ENCODE peak calls at places on chromosomes 1 and 21, in six cellular contexts. S, C, V, P, Q and J are unnamed samples.

GRCh38 chr1:42680921-42681683 is 1.1 kb upstream of the YBX1 start:
- DNase-seq in C (no peak), S (no peak), P (no peak), Q (no peak), V (no peak), J (no peak)

GRCh38 chr1:26127235-26128163 is 15.9 kb downstream of the PDIK1L start:
- DNase-seq in Q (no peak), P (no peak), S (no peak), V (no peak), C (no peak), J (no peak)

GRCh38 chr1:159171688-159172501 is 480 bp downstream of the CADM3 start:
- DNase-seq in Q (no peak), C (no peak), S (peak), P (no peak), V (no peak), J (peak)

GRCh38 chr1:54768093-54768492 is 3.8 kb upstream of the PARS2 start:
- DNase-seq in Q (no peak), V (no peak), P (no peak), C (peak), S (no peak), J (no peak)

GRCh38 chr21:45299026-45299863 is 11.6 kb upstream of the POFUT2 start:
- DNase-seq in S (peak), C (no peak), P (no peak), V (peak), Q (no peak), J (no peak)

GRCh38 chr1:43541141-43541540 is 10.5 kb downstream of the PTPRF start:
- DNase-seq in Q (no peak), S (no peak), V (no peak), C (no peak), P (no peak), J (no peak)

GRCh38 chr1:3066250-3066711 is 2.7 kb upstream of the PRDM16 start:
- DNase-seq in S (peak), V (peak), Q (no peak), C (no peak), P (no peak), J (no peak)

GRCh38 chr1:45785583-45785982 is 17.8 kb upstream of the MAST2 start:
- DNase-seq in C (no peak), V (no peak), Q (no peak), P (no peak), S (no peak), J (no peak)

GRCh38 chr1:84855168-84855567 is 37.8 kb downstream of the LPAR3 start:
- DNase-seq in V (no peak), C (peak), P (no peak), Q (no peak), S (no peak), J (no peak)

GRCh38 chr1:224626042-224626441 is 9.9 kb downstream of the CNIH3 start:
- DNase-seq in C (peak), V (no peak), P (no peak), Q (no peak), S (no peak), J (no peak)

GRCh38 chr1:247865416-247865815 is 8.4 kb downstream of the TRIM58 start:
- DNase-seq in V (no peak), C (no peak), P (no peak), Q (no peak), S (no peak), J (no peak)

GRCh38 chr1:160186734-160187133 is 3.6 kb upstream of the CASQ1 start:
- DNase-seq in S (no peak), V (no peak), C (no peak), P (no peak), Q (no peak), J (no peak)

GRCh38 chr1:159247266-159247665 is 42.6 kb downstream of the ACKR1 start:
- DNase-seq in S (no peak), Q (no peak), P (no peak), C (no peak), V (no peak), J (no peak)

GRCh38 chr1:92478393-92478792 is 8.3 kb downstream of the GFI1 start:
- DNase-seq in S (no peak), Q (no peak), P (no peak), C (peak), V (no peak), J (no peak)

GRCh38 chr1:215887618-215888017 is 320.5 kb downstream of the KCTD3 start:
- DNase-seq in C (peak), V (no peak), P (no peak), Q (no peak), S (no peak), J (no peak)

GRCh38 chr1:231420959-231421615 is 1.0 kb downstream of the EGLN1 start:
- DNase-seq in Q (peak), C (peak), S (peak), P (no peak), V (peak), J (peak)

GRCh38 chr1:4674117-4674516 is 19.7 kb downstream of the AJAP1 start:
- DNase-seq in V (no peak), C (no peak), P (no peak), S (no peak), Q (no peak), J (no peak)

GRCh38 chr1:143699115-143699514 is 272.7 kb downstream of the FAM72C start:
- DNase-seq in C (no peak), V (no peak), Q (no peak), S (no peak), P (no peak), J (no peak)

GRCh38 chr1:29548091-29548490 is 311.8 kb downstream of the PTPRU start:
- DNase-seq in P (no peak), V (no peak), Q (no peak), C (no peak), S (peak), J (no peak)

GRCh38 chr1:178864326-178864725 is 6.6 kb downstream of the ANGPTL1 start:
- DNase-seq in Q (no peak), P (no peak), C (peak), V (no peak), S (no peak), J (no peak)

GRCh38 chr1:193313354-193314140 is 127.1 kb upstream of the B3GALT2 start:
- DNase-seq in V (no peak), Q (no peak), C (no peak), P (no peak), S (no peak), J (no peak)

GRCh38 chr1:6587261-6588005 is 7.6 kb downstream of the ZBTB48 start:
- DNase-seq in C (no peak), V (peak), P (no peak), Q (peak), S (no peak), J (no peak)

GRCh38 chr1:107251083-107251482 is 110.2 kb downstream of the NTNG1 start:
- DNase-seq in C (no peak), V (no peak), S (no peak), Q (no peak), P (no peak), J (no peak)

GRCh38 chr1:11799099-11799498 is 6.7 kb downstream of the MTHFR start:
- DNase-seq in S (no peak), C (no peak), P (no peak), V (no peak), Q (no peak), J (no peak)

GRCh38 chr1:26993237-26994019 is at the start of gene TRNP1:
- DNase-seq in P (no peak), S (no peak), Q (peak), C (peak), V (peak), J (no peak)

GRCh38 chr1:30515746-30516504 is 207.5 kb downstream of the MATN1 start:
- DNase-seq in P (no peak), Q (no peak), S (peak), V (no peak), C (no peak), J (peak)

GRCh38 chr1:234617135-234617985 is 7.4 kb upstream of the IRF2BP2 start:
- DNase-seq in Q (peak), P (no peak), V (no peak), S (no peak), C (no peak), J (no peak)

GRCh38 chr21:31710586-31710985 is 21.3 kb downstream of the SCAF4 start:
- DNase-seq in S (no peak), C (peak), P (no peak), V (no peak), Q (no peak), J (no peak)

GRCh38 chr1:102550729-102551384 is 554.1 kb upstream of the OLFM3 start:
- DNase-seq in C (peak), Q (no peak), V (no peak), P (peak), S (no peak), J (no peak)

DNA sequence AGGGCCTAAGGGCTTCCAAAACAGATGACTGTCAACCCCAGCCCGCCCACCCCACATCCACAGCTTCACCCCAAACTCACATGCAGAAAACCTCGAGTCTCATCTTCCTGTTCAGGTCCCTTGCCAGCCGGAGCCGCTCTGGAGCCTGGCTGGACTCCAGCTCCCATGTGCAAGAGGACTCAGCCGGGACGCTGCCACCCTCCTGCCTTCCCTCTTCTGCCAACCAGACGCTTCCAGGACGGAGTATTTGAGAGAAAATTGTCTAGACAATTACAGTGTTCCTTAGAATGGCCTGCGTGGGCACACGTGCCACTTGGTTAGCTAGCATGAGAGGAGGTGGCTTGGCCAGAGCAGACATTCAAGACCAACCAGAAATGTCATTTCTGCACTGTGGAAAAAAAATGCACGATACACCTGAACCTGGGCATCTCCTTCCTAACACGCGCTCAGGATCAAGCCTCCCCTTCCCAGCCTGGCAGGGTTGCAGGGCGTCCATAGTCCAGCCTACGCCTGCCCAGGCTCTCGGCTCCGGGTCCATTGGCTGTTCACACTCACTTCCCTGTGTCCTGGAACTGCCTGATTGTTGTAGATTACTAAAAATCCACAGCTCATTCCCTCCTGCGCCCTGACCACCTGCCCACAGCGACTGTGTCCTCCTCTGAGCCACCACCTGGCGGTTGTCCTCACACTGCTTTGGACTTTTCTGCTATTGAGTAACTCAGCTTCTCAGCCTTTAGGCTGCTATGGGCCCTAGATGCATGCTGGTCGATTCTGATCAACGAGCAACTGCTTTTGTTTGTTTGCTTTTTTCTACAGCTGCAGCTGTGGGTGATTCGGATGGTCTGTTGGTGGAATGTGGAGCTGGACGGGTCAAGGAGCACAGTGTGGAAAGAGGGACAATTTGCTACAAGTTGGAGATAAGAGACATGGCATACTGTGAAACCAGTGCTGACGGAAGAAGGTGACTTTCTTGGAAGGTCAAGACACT is at the start of gene CLDN14:
- DNase-seq in P (no peak), S (no peak), C (peak), V (no peak), Q (peak), J (no peak)
- TF ChIP-seq CTCF in P (no peak), S (no peak), C (no peak), V (no peak), Q (no peak), J (no peak)

GRCh38 chr1:44777547-44777946 is 2.2 kb downstream of the RPS8 start:
- DNase-seq in Q (no peak), V (no peak), P (no peak), S (no peak), C (no peak), J (no peak)
- H3K4me3 ChIP-seq in Q (peak), V (no peak), P (peak), S (no peak), C (no peak), J (no peak)

GRCh38 chr1:1437033-1437903 is 1.8 kb downstream of the VWA1 start:
- DNase-seq in V (no peak), S (no peak), C (no peak), Q (no peak), P (no peak), J (no peak)

GRCh38 chr1:1439550-1440261 is 4.2 kb downstream of the VWA1 start:
- DNase-seq in C (no peak), V (no peak), P (no peak), S (no peak), Q (no peak), J (no peak)

GRCh38 chr1:1438531-1439381 is 3.3 kb downstream of the VWA1 start:
- DNase-seq in Q (no peak), S (no peak), V (no peak), C (no peak), P (no peak), J (no peak)

GRCh38 chr1:1436634-1437032 is 1.1 kb downstream of the VWA1 start:
- DNase-seq in P (no peak), Q (no peak), C (no peak), S (no peak), V (no peak), J (no peak)

GRCh38 chr1:1437904-1438376 is 2.5 kb downstream of the VWA1 start:
- DNase-seq in P (no peak), V (no peak), S (no peak), C (no peak), Q (no peak), J (no peak)
- TF ChIP-seq POLR2A in P (no peak), V (no peak), S (no peak), C (no peak), Q (no peak), J (no peak)

DNA sequence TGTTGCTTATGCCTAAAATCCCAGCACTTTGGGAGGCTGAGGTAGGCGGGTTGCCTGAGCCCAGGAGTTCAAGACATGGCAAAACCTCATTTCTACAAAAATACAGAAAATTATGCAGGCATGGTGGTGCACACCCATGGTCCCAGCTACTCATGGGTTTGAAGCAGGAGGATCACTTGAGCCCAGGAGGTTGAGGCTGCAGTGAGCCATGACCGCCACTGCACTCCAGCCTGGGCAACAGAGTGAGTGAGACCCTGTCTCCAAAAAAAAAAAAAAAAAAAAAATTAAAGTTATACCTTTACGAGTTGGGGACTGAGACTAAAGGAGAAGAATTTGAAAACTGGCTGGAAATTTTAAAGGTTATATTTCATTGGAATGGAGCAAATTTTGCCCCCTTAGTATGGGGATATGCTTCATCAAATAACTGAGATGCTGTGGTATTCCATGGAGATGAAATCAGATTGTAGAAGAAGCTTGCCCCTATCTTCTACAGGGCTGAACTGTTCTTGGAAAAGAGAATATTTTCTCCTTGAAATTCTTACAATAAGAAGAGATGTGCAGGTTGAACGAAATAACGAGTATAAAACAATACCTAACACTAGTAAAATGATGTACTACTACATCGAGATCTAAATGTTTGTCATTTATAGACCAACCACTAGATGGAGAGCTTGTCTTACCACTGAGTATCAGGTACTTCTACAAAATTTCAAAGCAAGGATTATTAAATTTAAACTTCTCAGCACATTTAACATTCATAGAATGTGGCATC is 34.9 kb upstream of the SCYL3 start:
- DNase-seq in V (no peak), Q (no peak), S (no peak), C (peak), P (peak), J (no peak)
- TF ChIP-seq CTCF in V (peak), Q (peak), S (peak), C (peak), P (peak), J (no peak)

GRCh38 chr1:172359531-172359991 is 60.9 kb upstream of the C1orf105 start:
- DNase-seq in C (peak), V (no peak), S (no peak), Q (no peak), P (no peak), J (no peak)
- H3K4me3 ChIP-seq in C (no peak), V (no peak), S (no peak), Q (no peak), P (no peak), J (no peak)

GRCh38 chr1:203629509-203630082 is 3.0 kb downstream of the ATP2B4 start:
- DNase-seq in P (no peak), V (peak), S (peak), C (peak), Q (no peak), J (peak)
- TF ChIP-seq POLR2A in P (no peak), V (peak), S (no peak), C (peak), Q (no peak), J (no peak)

DNA sequence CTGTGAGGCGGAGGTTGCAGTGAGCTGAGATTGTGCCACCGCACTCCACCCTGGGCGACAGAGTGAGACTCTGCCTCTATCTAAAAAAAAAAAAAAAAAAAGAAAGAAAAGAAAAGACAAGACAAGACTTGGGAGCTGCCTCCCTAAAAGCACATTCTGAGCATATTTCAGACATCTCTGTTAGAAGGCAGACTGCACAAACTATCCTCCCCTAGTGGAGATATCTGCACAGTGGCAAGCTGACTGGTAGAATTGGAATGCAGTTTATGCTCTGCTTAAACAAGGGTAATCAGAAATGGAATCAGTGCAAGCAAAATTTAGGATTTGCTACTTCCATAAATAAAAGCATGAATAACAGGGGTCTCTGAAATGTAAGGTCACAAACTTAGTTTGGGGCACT is 31.8 kb downstream of the GNG4 start:
- DNase-seq in V (no peak), Q (no peak), C (peak), S (no peak), P (no peak), J (no peak)
- TF ChIP-seq CTCF in V (no peak), Q (peak), C (peak), S (no peak), P (peak), J (no peak)

DNA sequence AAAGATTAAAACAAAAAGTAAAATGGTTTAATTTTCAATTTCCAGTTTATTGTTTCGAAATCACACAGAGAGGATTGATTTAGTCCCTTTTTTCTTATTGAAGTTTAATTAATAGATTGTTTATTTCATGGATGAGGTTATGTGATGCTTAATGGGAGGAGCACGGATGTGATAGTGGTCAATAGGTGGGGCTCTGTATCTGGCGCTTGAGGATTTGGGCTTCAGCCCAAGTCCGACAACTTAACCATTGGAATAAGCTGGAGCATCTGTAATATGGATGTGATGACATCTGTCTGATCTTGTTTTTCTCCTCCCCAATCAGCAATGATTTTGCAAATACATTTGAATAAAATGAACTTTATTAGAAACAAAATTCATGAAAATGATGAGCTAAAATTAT is 169.2 kb downstream of the LYPLAL1 start:
- DNase-seq in V (no peak), S (no peak), P (no peak), C (no peak), Q (no peak), J (no peak)
- H3K4me3 ChIP-seq in V (no peak), S (no peak), P (no peak), C (no peak), Q (no peak), J (no peak)

GRCh38 chr1:227748496-227749182 is 13.4 kb downstream of the SNAP47 start:
- DNase-seq in C (no peak), P (no peak), S (peak), V (peak), Q (no peak), J (no peak)
- TF ChIP-seq POLR2A in C (no peak), P (no peak), S (no peak), V (no peak), Q (no peak), J (no peak)

DNA sequence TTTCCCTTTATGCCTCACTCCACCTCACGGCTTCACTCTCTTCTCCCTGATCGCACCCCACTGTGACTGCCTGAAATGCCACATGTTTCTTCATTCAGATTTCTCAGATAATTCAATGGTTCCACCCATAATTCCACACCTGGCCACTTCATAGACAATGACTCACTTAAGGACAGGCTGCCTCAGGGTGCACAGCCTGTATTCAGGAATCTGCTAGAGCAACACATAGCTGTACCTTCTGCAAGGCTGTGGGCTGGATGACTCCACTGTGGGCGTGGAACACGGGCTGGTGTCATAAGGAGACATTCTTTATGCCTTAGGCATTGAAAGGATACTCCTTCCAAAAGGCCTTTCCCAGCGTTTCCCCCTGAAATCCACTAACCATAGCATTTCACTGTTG is 36.1 kb downstream of the L1TD1 start:
- DNase-seq in Q (peak), S (no peak), C (peak), P (peak), V (no peak), J (peak)
- TF ChIP-seq CTCF in Q (no peak), S (no peak), C (no peak), P (no peak), V (no peak), J (no peak)